ENCODE peak calls at places on chromosomes 4 and X, in ten cellular contexts. B is heart right ventricle, Z is OCI-LY7, H is IMR-90, Y is tibial nerve, D is BE2C, E is endodermal cell, P is uterus, N is GM12878, L is tibial artery. A is an unnamed sample.
A peak's percentile ranks its signal among the peaks of the same experiment; 100 is the strongest.

GRCh38 chr4:153538408-153539057 is 72.4 kb downstream of the TMEM131L start:
- DNase-seq in B (peak; percentile 29), H (peak; percentile 26), D (peak; percentile 51), Y (no peak), L (peak; percentile 38), P (peak; percentile 36), Z (no peak), N (no peak), E (no peak), A (no peak)

GRCh38 chr4:163404080-163404479 is 60.4 kb downstream of the NPY5R start:
- DNase-seq in N (no peak), D (no peak), L (no peak), H (no peak), Y (no peak), B (no peak), Z (no peak), E (no peak), P (no peak), A (no peak)

GRCh38 chr4:165294907-165295306 is 32.6 kb upstream of the MSMO1 start:
- DNase-seq in P (no peak), L (no peak), Y (no peak), N (peak; percentile 25), B (no peak), E (no peak), H (no peak), D (no peak), Z (peak; percentile 77), A (no peak)

GRCh38 chr4:186643501-186644315 is 79.9 kb downstream of the FAT1 start:
- DNase-seq in E (no peak), Y (no peak), P (no peak), N (no peak), D (no peak), H (peak; percentile 89), Z (no peak), B (no peak), L (no peak), A (no peak)

GRCh38 chr4:87799254-87799653 is at the start of gene IBSP:
- DNase-seq in N (no peak), H (no peak), B (no peak), D (no peak), Y (no peak), L (no peak), P (no peak), Z (no peak), E (no peak), A (no peak)

GRCh38 chrX:76126851-76127250 is 46.0 kb upstream of the PBDC1 start:
- DNase-seq in L (no peak), P (no peak), E (peak; percentile 58), Z (no peak), Y (no peak), D (no peak), B (no peak), N (no peak), H (no peak), A (no peak)

GRCh38 chr4:56386091-56386490 is 1.2 kb downstream of the AASDH start:
- DNase-seq in Z (no peak), H (no peak), E (no peak), L (no peak), N (no peak), B (no peak), D (no peak), Y (no peak), P (no peak), A (no peak)

GRCh38 chr4:44056721-44057151 is 391.9 kb downstream of the KCTD8 start:
- DNase-seq in D (peak; percentile 23), Y (no peak), N (no peak), Z (no peak), H (no peak), B (no peak), E (peak; percentile 85), L (no peak), P (no peak), A (no peak)

GRCh38 chrX:10636337-10636736 is 16.0 kb upstream of the MID1 start:
- DNase-seq in Z (no peak), D (peak; percentile 32), B (no peak), P (peak; percentile 49), H (peak; percentile 68), L (peak; percentile 23), Y (no peak), E (peak; percentile 70), N (no peak), A (no peak)

GRCh38 chrX:96685205-96686099 is 810 bp downstream of the DIAPH2 start:
- DNase-seq in E (peak; percentile 75), H (peak; percentile 55), B (peak; percentile 21), N (no peak), P (peak; percentile 40), L (peak; percentile 41), D (no peak), Z (peak; percentile 36), Y (no peak), A (peak; percentile 2)

GRCh38 chr4:85756938-85757337 is 282.0 kb downstream of the ARHGAP24 start:
- DNase-seq in Z (peak; percentile 68), H (peak; percentile 62), Y (no peak), N (no peak), B (no peak), D (peak; percentile 49), L (no peak), E (peak; percentile 64), P (no peak), A (no peak)

GRCh38 chr4:90025248-90025647 is 101.9 kb upstream of the CCSER1 start:
- DNase-seq in H (peak; percentile 0), L (no peak), D (no peak), B (no peak), E (no peak), Y (no peak), N (no peak), Z (no peak), P (no peak), A (no peak)

GRCh38 chrX:16466640-16467432 is 183.1 kb upstream of the S100G start:
- DNase-seq in L (no peak), P (no peak), N (no peak), D (no peak), B (no peak), Y (no peak), Z (no peak), H (peak; percentile 68), E (no peak), A (no peak)

GRCh38 chr4:87270144-87270543 is 49.7 kb upstream of the KLHL8 start:
- DNase-seq in N (no peak), Z (peak; percentile 5), H (peak; percentile 52), L (no peak), P (no peak), Y (no peak), B (no peak), E (peak; percentile 54), D (peak; percentile 46), A (no peak)

GRCh38 chr4:75634281-75634680 is 4.0 kb upstream of the CDKL2 start:
- DNase-seq in D (no peak), H (no peak), Z (no peak), P (no peak), Y (no peak), B (no peak), E (no peak), L (no peak), N (no peak), A (no peak)

DNA sequence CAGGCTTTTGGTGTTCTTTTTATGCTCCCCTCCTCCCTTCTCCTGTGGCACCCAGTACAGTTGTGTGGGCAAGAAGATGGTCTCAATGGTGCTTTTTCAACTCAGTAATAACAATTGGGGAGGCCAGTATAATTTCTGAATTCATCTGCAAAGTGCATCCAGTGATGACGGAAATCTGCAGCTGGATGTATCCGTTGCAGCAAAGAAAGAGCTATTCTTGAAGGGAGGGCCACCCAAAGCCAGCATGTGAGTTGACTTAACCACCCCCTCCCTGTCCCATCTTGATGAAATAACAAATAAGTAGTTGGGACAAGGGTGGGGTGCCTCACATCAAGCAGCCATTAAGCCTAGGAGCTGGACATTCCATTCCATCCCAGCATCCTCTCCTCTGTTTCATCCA is 30.7 kb downstream of the TSC22D3 start:
- DNase-seq in H (no peak), E (no peak), P (no peak), N (no peak), L (no peak), Z (no peak), D (no peak), Y (no peak), B (no peak), A (no peak)
- H3K4me1 ChIP-seq in H (peaks cover 3% of the 10 kb centered on the region), E (no peaks in the 10 kb centered on the region), P (peaks cover 12% of the 10 kb centered on the region), N (peaks cover 6% of the 10 kb centered on the region), L (peaks cover 73% of the 10 kb centered on the region), Z (no peaks in the 10 kb centered on the region), D (peaks cover 3% of the 10 kb centered on the region), Y (peaks cover 54% of the 10 kb centered on the region), B (peaks cover 46% of the 10 kb centered on the region), A (peaks cover 31% of the 10 kb centered on the region)

GRCh38 chr4:39699676-39700409 is 1.9 kb downstream of the UBE2K start:
- DNase-seq in H (peak; percentile 41), E (no peak), L (no peak), P (no peak), Z (peak; percentile 30), Y (no peak), N (no peak), B (no peak), D (no peak), A (no peak)
- H3K4me3 ChIP-seq in H (peak overlapping the region; percentile 90), E (peak overlapping the region; percentile 100), L (peak overlapping the region; percentile 95), P (no peak overlapping the region), Z (peak overlapping the region; percentile 98), Y (peak overlapping the region; percentile 79), N (peak overlapping the region; percentile 96), B (peak overlapping the region; percentile 82), D (peak overlapping the region; percentile 78), A (peak overlapping the region; percentile 95)

GRCh38 chr4:33714971-33715370 is 2529.3 kb downstream of the ARAP2 start:
- DNase-seq in Y (no peak), Z (no peak), B (no peak), D (no peak), N (no peak), E (no peak), P (no peak), H (no peak), L (no peak), A (no peak)

DNA sequence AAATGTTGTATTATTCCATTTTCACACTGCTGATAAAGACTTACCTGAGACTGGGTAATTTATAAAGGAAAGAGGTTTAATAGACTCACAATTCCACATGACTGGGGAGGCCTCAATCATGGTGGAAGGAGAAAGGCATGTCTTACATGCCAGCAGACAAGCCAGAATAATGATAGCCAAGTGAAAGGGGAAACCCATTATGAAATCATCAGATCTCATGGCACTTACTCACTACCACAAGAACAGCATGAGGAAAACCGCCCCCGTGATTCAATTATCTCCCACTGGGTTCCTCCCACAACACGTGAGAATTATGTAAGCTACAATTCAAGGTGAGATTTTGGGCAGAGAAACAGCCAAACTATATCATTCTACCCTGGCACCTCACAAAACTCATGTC is 2535.1 kb downstream of the ARAP2 start:
- DNase-seq in P (no peak), N (no peak), B (no peak), L (no peak), Y (no peak), Z (no peak), H (peak; percentile 16), D (no peak), E (no peak), A (no peak)
- H3K9me3 ChIP-seq in P (no peaks in the 10 kb centered on the region), N (no peaks in the 10 kb centered on the region), B (peaks cover 3% of the 10 kb centered on the region), L (no peaks in the 10 kb centered on the region), Y (no peaks in the 10 kb centered on the region), Z (peaks cover 3% of the 10 kb centered on the region), H (peaks cover 3% of the 10 kb centered on the region), D (no peaks in the 10 kb centered on the region), E (peaks cover 48% of the 10 kb centered on the region), A (peaks cover 6% of the 10 kb centered on the region)

DNA sequence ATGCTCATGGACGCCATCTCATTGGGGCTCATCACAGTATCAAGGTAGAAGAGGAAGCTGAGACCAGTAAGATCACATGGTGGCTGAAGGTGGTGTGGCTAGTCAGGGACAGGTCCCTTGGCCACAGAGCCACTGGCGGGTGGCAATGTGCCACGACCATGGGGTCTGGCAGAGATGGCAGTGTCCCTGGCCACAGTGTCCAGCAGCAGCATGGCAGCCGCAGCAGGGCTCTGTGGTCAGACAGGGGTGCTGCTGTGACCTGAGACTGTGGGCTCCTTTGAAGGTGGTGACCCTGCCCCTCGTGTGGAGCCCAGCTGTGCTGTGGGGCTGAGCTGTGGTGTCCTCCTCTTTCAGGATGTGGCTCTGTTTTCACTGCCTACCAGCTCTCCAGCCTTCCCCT is 2.2 kb upstream of the DOK7 start:
- DNase-seq in N (no peak), P (no peak), H (no peak), B (peak; percentile 11), Y (no peak), Z (no peak), E (no peak), L (no peak), D (no peak), A (no peak)
- H3K4me1 ChIP-seq in N (no peaks in the 10 kb centered on the region), P (peaks cover 4% of the 10 kb centered on the region), H (no peaks in the 10 kb centered on the region), B (peaks cover 8% of the 10 kb centered on the region), Y (peaks cover 5% of the 10 kb centered on the region), Z (no peaks in the 10 kb centered on the region), E (no peaks in the 10 kb centered on the region), L (peaks cover 39% of the 10 kb centered on the region), D (peaks cover 5% of the 10 kb centered on the region), A (peaks cover 19% of the 10 kb centered on the region)

A was measured in thoracic aorta.